ENCODE peak calls at places on chromosomes 16 and 17, in nine cellular contexts. F, Y, C, Z, X, Q, E, A and P are unnamed samples.

GRCh38 chr16:85303354-85303883 is 191.1 kb upstream of the CIBAR2 start:
- DNase-seq in F (peak), Y (no peak), C (peak), Z (peak), X (peak), Q (no peak), E (peak), A (peak), P (no peak)

GRCh38 chr17:35973333-35974260 is 7.7 kb downstream of the CCL16 start:
- DNase-seq in F (no peak), Y (no peak), C (no peak), Z (no peak), X (no peak), Q (no peak), E (no peak), A (peak), P (peak)

GRCh38 chr16:63458842-63459241 is 1422.6 kb upstream of the CDH8 start:
- DNase-seq in F (no peak), Y (no peak), C (no peak), Z (no peak), X (no peak), Q (no peak), E (no peak), A (no peak), P (no peak)

GRCh38 chr17:1000597-1001490 is 3.9 kb downstream of the TIMM22 start:
- DNase-seq in F (peak), Y (no peak), C (no peak), Z (no peak), X (no peak), Q (peak), E (no peak), A (peak), P (no peak)

GRCh38 chr16:53043462-53043861 is 9.2 kb downstream of the CHD9NB start:
- DNase-seq in F (peak), Y (no peak), C (no peak), Z (peak), X (no peak), Q (no peak), E (no peak), A (peak), P (no peak)

GRCh38 chr17:79630821-79631639 is 20.2 kb upstream of the RBFOX3 start:
- DNase-seq in F (peak), Y (no peak), C (no peak), Z (no peak), X (no peak), Q (no peak), E (no peak), A (no peak), P (no peak)

GRCh38 chr16:51121009-51121347 is 30.1 kb downstream of the SALL1 start:
- DNase-seq in F (no peak), Y (no peak), C (no peak), Z (no peak), X (no peak), Q (no peak), E (no peak), A (no peak), P (no peak)

GRCh38 chr16:27430923-27431484 is 29.0 kb downstream of the IL21R start:
- DNase-seq in F (no peak), Y (no peak), C (no peak), Z (no peak), X (no peak), Q (no peak), E (no peak), A (peak), P (no peak)

GRCh38 chr17:11608396-11608795 is 10.1 kb downstream of the DNAH9 start:
- DNase-seq in F (peak), Y (no peak), C (no peak), Z (no peak), X (no peak), Q (no peak), E (no peak), A (no peak), P (no peak)

GRCh38 chr16:29645699-29646187 is 17.3 kb upstream of the SPN start:
- DNase-seq in F (no peak), Y (no peak), C (no peak), Z (peak), X (no peak), Q (no peak), E (no peak), A (no peak), P (peak)

GRCh38 chr16:49638696-49639629 is 216.9 kb downstream of the ZNF423 start:
- DNase-seq in F (peak), Y (no peak), C (no peak), Z (no peak), X (no peak), Q (no peak), E (peak), A (no peak), P (no peak)

GRCh38 chr17:31825961-31826691 is 32.9 kb downstream of the COPRS start:
- DNase-seq in F (no peak), Y (no peak), C (no peak), Z (no peak), X (no peak), Q (no peak), E (no peak), A (no peak), P (no peak)

GRCh38 chr16:73956592-73957495 is 339.8 kb upstream of the PSMD7 start:
- DNase-seq in F (peak), Y (peak), C (peak), Z (peak), X (peak), Q (peak), E (peak), A (peak), P (peak)

GRCh38 chr17:39595928-39596327 is 11.8 kb downstream of the NEUROD2 start:
- DNase-seq in F (no peak), Y (no peak), C (no peak), Z (no peak), X (no peak), Q (no peak), E (no peak), A (no peak), P (no peak)

GRCh38 chr17:49646391-49647255 is 31.3 kb downstream of the SPOP start:
- DNase-seq in F (no peak), Y (peak), C (no peak), Z (no peak), X (no peak), Q (no peak), E (no peak), A (peak), P (peak)

GRCh38 chr17:28940675-28941074 is 10.6 kb downstream of the PHF12 start:
- DNase-seq in F (peak), Y (no peak), C (no peak), Z (no peak), X (no peak), Q (no peak), E (no peak), A (no peak), P (no peak)

GRCh38 chr17:73247728-73248127 is 14.0 kb downstream of the CPSF4L start:
- DNase-seq in F (no peak), Y (no peak), C (no peak), Z (no peak), X (no peak), Q (no peak), E (no peak), A (no peak), P (no peak)

GRCh38 chr16:11692171-11692570 is 23.9 kb downstream of the SNN start:
- DNase-seq in F (no peak), Y (no peak), C (no peak), Z (no peak), X (no peak), Q (no peak), E (no peak), A (no peak), P (no peak)

GRCh38 chr17:47275245-47275984 is 21.8 kb downstream of the ITGB3 start:
- DNase-seq in F (peak), Y (peak), C (no peak), Z (peak), X (no peak), Q (no peak), E (peak), A (peak), P (no peak)

GRCh38 chr16:50876263-50876662 is 134.4 kb downstream of the CYLD start:
- DNase-seq in F (no peak), Y (no peak), C (no peak), Z (no peak), X (no peak), Q (no peak), E (no peak), A (no peak), P (no peak)

GRCh38 chr17:57356722-57357391 is 100.5 kb downstream of the MSI2 start:
- DNase-seq in F (no peak), Y (no peak), C (no peak), Z (peak), X (no peak), Q (peak), E (no peak), A (peak), P (no peak)

GRCh38 chr17:81397314-81398169 is 2.3 kb downstream of the BAHCC1 start:
- DNase-seq in F (no peak), Y (no peak), C (peak), Z (peak), X (peak), Q (peak), E (peak), A (peak), P (no peak)

GRCh38 chr17:32634167-32634566 is 147.4 kb downstream of the CDK5R1 start:
- DNase-seq in F (no peak), Y (no peak), C (no peak), Z (no peak), X (no peak), Q (no peak), E (no peak), A (no peak), P (no peak)

GRCh38 chr16:8481810-8482209 is 108.5 kb downstream of the TMEM114 start:
- DNase-seq in F (no peak), Y (no peak), C (no peak), Z (no peak), X (no peak), Q (no peak), E (no peak), A (no peak), P (no peak)

GRCh38 chr17:77923776-77924513 is 34.6 kb upstream of the TNRC6C start:
- DNase-seq in F (no peak), Y (no peak), C (no peak), Z (no peak), X (no peak), Q (no peak), E (no peak), A (no peak), P (no peak)

GRCh38 chr17:28065706-28066105 is 23.2 kb downstream of the NLK start:
- DNase-seq in F (no peak), Y (no peak), C (no peak), Z (no peak), X (no peak), Q (no peak), E (no peak), A (peak), P (no peak)

GRCh38 chr17:9484789-9485188 is 90.8 kb downstream of the STX8 start:
- DNase-seq in F (no peak), Y (no peak), C (no peak), Z (no peak), X (no peak), Q (no peak), E (no peak), A (peak), P (peak)

GRCh38 chr16:87765473-87765775 is 362 bp downstream of the KLHDC4 start:
- DNase-seq in F (no peak), Y (no peak), C (no peak), Z (peak), X (no peak), Q (no peak), E (no peak), A (peak), P (peak)

GRCh38 chr16:10594312-10594950 is 14.0 kb upstream of the EMP2 start:
- DNase-seq in F (no peak), Y (no peak), C (no peak), Z (no peak), X (no peak), Q (no peak), E (no peak), A (no peak), P (no peak)

GRCh38 chr16:71542377-71542776 is 16.2 kb downstream of the CHST4 start:
- DNase-seq in F (peak), Y (no peak), C (peak), Z (peak), X (peak), Q (no peak), E (peak), A (no peak), P (peak)

GRCh38 chr17:81920612-81921530 is 2.9 kb upstream of the SIRT7 start:
- DNase-seq in F (no peak), Y (no peak), C (no peak), Z (no peak), X (no peak), Q (no peak), E (no peak), A (no peak), P (no peak)

GRCh38 chr17:7293131-7293557 is 1.3 kb downstream of the YBX2 start:
- DNase-seq in F (no peak), Y (no peak), C (no peak), Z (no peak), X (no peak), Q (no peak), E (no peak), A (no peak), P (no peak)

GRCh38 chr17:62652251-62653001 is 25.0 kb downstream of the MRC2 start:
- DNase-seq in F (peak), Y (no peak), C (peak), Z (peak), X (no peak), Q (peak), E (peak), A (peak), P (no peak)